ENCODE peak calls at places on chromosomes 7 and 10, in eight cellular contexts. L, G, N, O, I, D, J and X are unnamed samples.
A peak's percentile ranks its signal among the peaks of the same experiment; 100 is the strongest.

GRCh38 chr10:37403776-37404175 is 278.4 kb downstream of the ANKRD30A start:
- DNase-seq in L (no peak), G (no peak), N (no peak), O (no peak), I (no peak), D (no peak), J (no peak), X (no peak)

GRCh38 chr10:116721991-116722392 is 20.4 kb downstream of the HSPA12A start:
- DNase-seq in L (no peak), G (no peak), N (no peak), O (no peak), I (no peak), D (no peak), J (no peak), X (no peak)

GRCh38 chr7:19110026-19110777 is 7.2 kb downstream of the TWIST1 start:
- DNase-seq in L (no peak), G (no peak), N (no peak), O (no peak), I (no peak), D (no peak), J (no peak), X (no peak)

GRCh38 chr10:99527526-99528255 is 5.1 kb upstream of the NKX2-3 start:
- DNase-seq in L (no peak), G (no peak), N (no peak), O (no peak), I (no peak), D (no peak), J (no peak), X (no peak)

GRCh38 chr10:70558295-70558694 is 44.2 kb downstream of the PRF1 start:
- DNase-seq in L (no peak), G (no peak), N (no peak), O (no peak), I (peak; percentile 6), D (no peak), J (peak; percentile 15), X (no peak)

GRCh38 chr10:126872768-126873167 is 32.5 kb upstream of the DOCK1 start:
- DNase-seq in L (no peak), G (no peak), N (no peak), O (no peak), I (no peak), D (no peak), J (no peak), X (no peak)

GRCh38 chr10:1123972-1124371 is 67.8 kb downstream of the WDR37 start:
- DNase-seq in L (no peak), G (no peak), N (no peak), O (no peak), I (no peak), D (no peak), J (no peak), X (no peak)

GRCh38 chr7:146772581-146772980 is 656.0 kb downstream of the CNTNAP2 start:
- DNase-seq in L (no peak), G (no peak), N (no peak), O (peak; percentile 32), I (no peak), D (peak; percentile 1), J (no peak), X (peak; percentile 56)

GRCh38 chr7:155287229-155287935 is 10.3 kb upstream of the INSIG1 start:
- DNase-seq in L (no peak), G (no peak), N (no peak), O (no peak), I (no peak), D (no peak), J (no peak), X (no peak)

GRCh38 chr10:124106241-124106905 is 13.0 kb upstream of the CHST15 start:
- DNase-seq in L (no peak), G (peak; percentile 65), N (peak; percentile 87), O (peak; percentile 42), I (no peak), D (peak; percentile 86), J (peak; percentile 78), X (peak; percentile 93)

GRCh38 chr10:92849576-92850090 is 1.3 kb downstream of the EXOC6 start:
- DNase-seq in L (no peak), G (no peak), N (no peak), O (no peak), I (no peak), D (no peak), J (no peak), X (no peak)

GRCh38 chr10:101097881-101098280 is 33.2 kb upstream of the TLX1 start:
- DNase-seq in L (no peak), G (no peak), N (no peak), O (no peak), I (no peak), D (no peak), J (no peak), X (peak; percentile 36)

GRCh38 chr10:101099901-101100300 is 31.2 kb upstream of the TLX1 start:
- DNase-seq in L (no peak), G (no peak), N (no peak), O (no peak), I (no peak), D (no peak), J (no peak), X (no peak)

GRCh38 chr10:101106351-101106750 is 24.7 kb upstream of the TLX1 start:
- DNase-seq in L (no peak), G (no peak), N (no peak), O (no peak), I (no peak), D (no peak), J (no peak), X (no peak)

GRCh38 chr10:101103430-101103829 is 27.7 kb upstream of the TLX1 start:
- DNase-seq in L (no peak), G (no peak), N (no peak), O (no peak), I (no peak), D (no peak), J (no peak), X (no peak)

DNA sequence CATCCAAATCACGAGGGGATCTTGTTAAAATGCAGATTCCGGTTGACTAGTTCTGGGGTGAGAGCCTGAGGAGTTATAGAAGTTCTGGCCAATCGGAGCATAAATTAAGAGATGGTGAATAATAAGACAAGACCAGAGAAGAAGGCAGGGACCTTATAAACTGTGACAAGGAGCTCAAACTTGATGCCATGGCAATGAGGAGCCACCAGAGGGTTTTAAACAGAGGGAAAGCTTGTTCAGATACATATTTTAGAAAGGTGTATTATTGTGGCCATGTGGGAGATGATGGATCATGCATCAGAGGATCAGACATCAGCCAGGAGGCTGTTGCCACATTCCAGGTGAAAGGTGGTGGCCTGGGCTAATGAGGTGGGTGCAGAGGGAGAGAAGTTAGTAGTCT is 29.6 kb upstream of the TLX1 start:
- DNase-seq in L (no peak), G (no peak), N (no peak), O (no peak), I (no peak), D (no peak), J (no peak), X (no peak)
- H3K4me3 ChIP-seq in L (no peak overlapping the region), G (no peak overlapping the region), N (no peak overlapping the region), O (no peak overlapping the region), I (no peak overlapping the region), D (no peak overlapping the region), J (no peak overlapping the region), X (no peak overlapping the region)

GRCh38 chr7:37040330-37040729 is 316.0 kb upstream of the AOAH start:
- DNase-seq in L (no peak), G (no peak), N (no peak), O (no peak), I (no peak), D (no peak), J (no peak), X (no peak)

GRCh38 chr7:37037286-37037685 is 313.0 kb upstream of the AOAH start:
- DNase-seq in L (no peak), G (no peak), N (no peak), O (no peak), I (no peak), D (no peak), J (no peak), X (no peak)

GRCh38 chr7:37039131-37039719 is 314.9 kb upstream of the AOAH start:
- DNase-seq in L (no peak), G (no peak), N (no peak), O (no peak), I (no peak), D (no peak), J (no peak), X (no peak)

GRCh38 chr7:37035631-37036030 is 311.3 kb upstream of the AOAH start:
- DNase-seq in L (no peak), G (no peak), N (no peak), O (no peak), I (no peak), D (no peak), J (no peak), X (no peak)

DNA sequence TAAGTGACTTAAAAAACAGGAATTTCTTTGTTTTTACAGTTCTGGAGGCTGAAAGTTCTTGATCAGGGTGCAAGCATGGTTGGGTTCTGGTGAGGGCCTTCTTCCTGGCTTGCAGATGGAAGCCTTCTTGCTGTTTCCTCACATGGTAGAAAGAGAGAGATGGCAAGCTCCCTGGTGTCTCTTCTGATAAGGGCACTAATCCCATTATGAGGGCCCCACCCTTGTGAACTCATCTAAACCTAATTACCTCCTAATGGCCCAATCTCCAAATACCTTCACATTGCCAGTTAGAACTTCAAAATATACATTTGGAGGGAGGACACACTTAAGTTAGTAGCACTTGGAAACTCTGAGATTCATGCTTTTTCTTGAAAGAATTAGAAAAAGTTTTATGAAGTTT is 314.4 kb upstream of the AOAH start:
- DNase-seq in L (no peak), G (no peak), N (no peak), O (no peak), I (no peak), D (no peak), J (no peak), X (no peak)
- H3K4me1 ChIP-seq in L (no peaks in the 10 kb centered on the region), G (no peaks in the 10 kb centered on the region), N (no peaks in the 10 kb centered on the region), O (no peaks in the 10 kb centered on the region), I (no peaks in the 10 kb centered on the region), D (no peaks in the 10 kb centered on the region), J (no peaks in the 10 kb centered on the region), X (no peaks in the 10 kb centered on the region)

GRCh38 chr7:124649397-124650029 is 116.1 kb downstream of the GPR37 start:
- DNase-seq in L (no peak), G (no peak), N (no peak), O (no peak), I (no peak), D (no peak), J (no peak), X (no peak)
- H3K4me3 ChIP-seq in L (no peak overlapping the region), G (no peak overlapping the region), N (no peak overlapping the region), O (no peak overlapping the region), I (no peak overlapping the region), D (no peak overlapping the region), J (no peak overlapping the region), X (no peak overlapping the region)

DNA sequence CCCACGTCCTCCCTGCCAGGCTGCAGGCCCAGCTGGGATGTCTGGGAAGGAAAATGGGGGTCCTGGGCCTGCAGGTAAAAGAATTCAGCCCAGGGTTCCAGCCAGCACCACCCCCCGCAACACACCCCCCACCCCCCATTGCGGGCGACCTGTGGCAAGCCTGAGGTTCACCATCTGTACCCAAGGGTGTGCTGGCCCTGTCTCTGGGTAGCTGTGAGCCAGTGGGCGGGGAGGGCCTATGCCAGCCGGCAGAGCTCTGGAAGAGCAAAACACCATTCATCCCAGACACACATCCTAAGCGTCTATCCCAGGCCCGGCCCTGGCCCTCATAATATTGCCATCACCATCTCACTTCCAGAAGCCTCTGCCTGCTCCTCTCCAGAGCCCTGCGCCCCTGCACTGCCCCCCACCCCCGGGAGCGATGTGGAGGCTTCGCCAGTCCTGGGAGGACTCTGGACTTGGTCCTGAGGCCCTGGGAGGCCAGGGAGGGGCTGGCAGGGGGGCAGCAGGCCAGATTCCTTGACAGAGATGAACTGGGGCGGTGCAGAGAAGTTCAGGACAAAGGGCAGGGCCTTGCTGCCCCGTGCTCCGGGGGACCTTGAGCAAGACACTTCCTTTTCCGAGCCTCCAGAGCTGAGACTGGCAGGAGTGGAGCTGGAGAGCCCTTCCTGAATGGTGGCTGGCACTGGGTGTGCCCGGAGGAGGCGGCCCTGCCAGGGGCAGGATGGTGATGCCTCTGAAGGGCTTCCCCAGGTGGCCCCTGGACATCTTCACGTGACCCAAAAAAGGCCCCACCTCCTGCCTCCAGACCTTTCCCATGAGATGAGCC is 8.7 kb upstream of the TTYH3 start:
- DNase-seq in L (peak; percentile 95), G (no peak), N (peak; percentile 28), O (peak; percentile 70), I (no peak), D (no peak), J (peak; percentile 79), X (no peak)
- H3K4me1 ChIP-seq in L (peaks cover 11% of the 10 kb centered on the region), G (peaks cover 22% of the 10 kb centered on the region), N (peaks cover 14% of the 10 kb centered on the region), O (peaks cover 58% of the 10 kb centered on the region), I (peaks cover 61% of the 10 kb centered on the region), D (no peaks in the 10 kb centered on the region), J (peaks cover 31% of the 10 kb centered on the region), X (peaks cover 21% of the 10 kb centered on the region)